ENCODE peak calls at places on chromosomes 5 and 9, in six cellular contexts. S, H, L, Z, F and Q are unnamed samples. For H3K4me1, the result is how much of the 10 kb centered on the place peaks cover.

GRCh38 chr5:153883829-153884228 is 154.9 kb downstream of the FAM114A2 start:
- DNase-seq in H (no peak), L (peak), F (no peak), Z (no peak), S (no peak), Q (no peak)

GRCh38 chr5:166795756-166796155 is 1495.7 kb upstream of the WWC1 start:
- DNase-seq in L (no peak), S (no peak), H (no peak), F (no peak), Z (no peak), Q (no peak)

GRCh38 chr5:157342822-157343402 is 77.0 kb downstream of the CYFIP2 start:
- DNase-seq in L (peak), H (peak), Z (no peak), S (no peak), F (no peak), Q (peak)

GRCh38 chr9:98368366-98369065 is 113.1 kb upstream of the TBC1D2 start:
- DNase-seq in F (no peak), H (no peak), S (peak), Z (no peak), L (no peak), Q (no peak)

GRCh38 chr5:72509401-72509800 is 2.2 kb upstream of the ZNF366 start:
- DNase-seq in Z (peak), H (no peak), L (no peak), F (peak), S (no peak), Q (no peak)

GRCh38 chr5:761854-762685 is 22.5 kb downstream of the ZDHHC11B start:
- DNase-seq in S (peak), Z (peak), H (peak), L (no peak), F (no peak), Q (no peak)

GRCh38 chr5:92567831-92568450 is 1013.1 kb downstream of the NR2F1-AS1 start:
- DNase-seq in Z (no peak), L (no peak), H (no peak), F (no peak), S (no peak), Q (no peak)

GRCh38 chr5:50553560-50553984 is 112.5 kb upstream of the EMB start:
- DNase-seq in S (peak), F (no peak), H (no peak), L (no peak), Z (no peak), Q (no peak)

GRCh38 chr9:95509851-95510529 is 6.8 kb downstream of the PTCH1 start:
- DNase-seq in F (no peak), S (no peak), H (no peak), L (peak), Z (peak), Q (peak)

GRCh38 chr9:116806075-116806474 is 119.0 kb downstream of the TRIM32 start:
- DNase-seq in F (no peak), L (peak), Z (no peak), H (no peak), S (no peak), Q (no peak)

GRCh38 chr9:92607088-92607487 is 62.8 kb downstream of the IPPK start:
- DNase-seq in L (no peak), F (no peak), Z (peak), S (no peak), H (no peak), Q (no peak)

GRCh38 chr5:135398855-135399837 is at the start of gene MACROH2A1:
- DNase-seq in Z (peak), S (peak), L (peak), F (peak), H (peak), Q (peak)

GRCh38 chr5:38726279-38726678 is 119.5 kb upstream of the OSMR start:
- DNase-seq in F (no peak), Z (no peak), S (no peak), L (no peak), H (no peak), Q (no peak)

GRCh38 chr5:139131062-139131856 is 66.9 kb downstream of the SIL1 start:
- DNase-seq in H (peak), Z (peak), S (no peak), L (peak), F (peak), Q (peak)

GRCh38 chr5:135060021-135060420 is 26.0 kb upstream of the PITX1 start:
- DNase-seq in F (no peak), H (no peak), Z (no peak), S (no peak), L (no peak), Q (no peak)

GRCh38 chr5:93578813-93579560 is 2.0 kb downstream of the NR2F1-AS1 start:
- DNase-seq in S (no peak), F (no peak), H (no peak), Z (peak), L (peak), Q (peak)

GRCh38 chr5:53110156-53110555 is 599 bp upstream of the MOCS2 start:
- DNase-seq in H (no peak), L (no peak), S (no peak), Z (no peak), F (no peak), Q (no peak)

GRCh38 chr5:81579525-81579924 is 171.4 kb downstream of the SSBP2 start:
- DNase-seq in L (no peak), H (no peak), Z (no peak), F (no peak), S (no peak), Q (no peak)

GRCh38 chr5:102090770-102091169 is 205.3 kb downstream of the SLCO4C1 start:
- DNase-seq in S (no peak), Z (no peak), H (no peak), F (no peak), L (peak), Q (no peak)

GRCh38 chr9:110555551-110555950 is 24.0 kb downstream of the SVEP1 start:
- DNase-seq in Z (no peak), L (no peak), H (no peak), F (no peak), S (no peak), Q (no peak)

GRCh38 chr5:179209359-179210150 is 135.7 kb downstream of the ADAMTS2 start:
- DNase-seq in Z (peak), S (no peak), H (no peak), F (no peak), L (no peak), Q (no peak)

GRCh38 chr9:72127753-72128152 is 21.5 kb upstream of the GDA start:
- DNase-seq in S (no peak), H (no peak), F (no peak), L (no peak), Z (no peak), Q (no peak)
- TF ChIP-seq CTCF in S (no peak), H (no peak), F (no peak), L (no peak), Z (no peak), Q (no peak)

DNA sequence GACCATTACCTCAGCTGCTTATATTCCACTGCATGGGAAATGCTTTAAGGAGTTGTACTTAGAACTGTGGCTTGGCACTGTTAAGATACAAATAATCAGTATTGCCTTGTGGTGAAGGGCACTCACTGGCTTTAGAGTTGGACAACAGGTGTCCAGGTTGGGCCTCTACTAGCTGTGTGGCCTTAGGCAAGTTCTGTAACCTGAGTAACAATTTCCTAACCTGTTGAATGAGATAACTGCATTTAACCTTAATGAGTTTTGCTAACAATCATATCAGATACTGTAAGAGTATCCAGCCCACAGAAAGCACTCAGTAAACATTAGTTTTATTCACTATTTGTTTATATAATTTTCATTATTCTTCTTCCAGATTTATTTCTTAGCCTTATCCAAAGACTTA is 17.2 kb upstream of the HK3 start:
- DNase-seq in F (no peak), Z (no peak), S (no peak), L (no peak), H (no peak), Q (no peak)
- H3K4me1 ChIP-seq in F (under half), Z (under half), S (under half), L (under half), H (under half), Q (under half)

DNA sequence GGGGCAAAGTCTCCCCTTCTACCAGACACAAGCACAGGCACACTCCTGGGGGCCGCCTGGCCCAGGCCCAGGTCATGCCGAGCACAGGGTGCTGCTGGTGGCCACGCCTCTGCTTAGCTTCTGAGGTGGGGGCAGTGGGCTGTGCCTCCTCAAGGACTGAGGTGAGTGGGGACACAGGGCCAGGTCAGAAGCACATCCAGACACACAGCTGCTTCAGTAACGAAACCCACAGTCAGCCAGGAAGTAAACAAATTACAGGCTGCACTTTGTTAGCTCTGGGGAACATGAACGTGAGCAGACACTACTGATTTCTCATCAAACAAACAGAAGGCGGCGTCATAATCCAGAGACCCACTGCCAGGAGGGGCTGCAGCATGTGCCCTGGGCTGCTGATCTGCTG is 192.4 kb downstream of the HSPA4 start:
- DNase-seq in F (no peak), H (no peak), S (no peak), Z (no peak), L (no peak), Q (no peak)
- TF ChIP-seq CTCF in F (no peak), H (no peak), S (no peak), Z (no peak), L (no peak), Q (no peak)

GRCh38 chr5:17238521-17239041 is 21.1 kb downstream of the BASP1 start:
- DNase-seq in L (no peak), S (no peak), Z (no peak), H (no peak), F (no peak), Q (no peak)
- H3K4me1 ChIP-seq in L (under half), S (under half), Z (under half), H (under half), F (under half), Q (under half)

DNA sequence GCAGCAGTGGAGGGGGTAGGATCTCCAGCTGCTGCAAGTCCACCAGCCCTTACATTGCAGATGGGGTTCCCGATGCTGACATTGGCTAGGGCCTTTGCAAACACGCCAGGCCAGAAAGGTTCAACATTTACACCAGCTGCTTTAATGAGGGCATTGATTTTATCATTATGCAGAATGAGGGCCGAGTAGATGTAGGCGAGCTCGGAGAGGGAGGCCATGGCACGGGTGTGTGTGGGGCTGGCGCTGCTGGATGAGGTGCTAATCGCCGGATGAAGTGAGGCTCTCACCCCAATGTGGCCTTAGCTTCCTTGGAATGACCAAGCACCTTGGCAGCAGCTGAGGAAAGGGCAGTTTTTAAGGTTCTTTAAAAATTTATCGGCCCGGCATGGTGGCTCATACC is 27.4 kb downstream of the PHAX start:
- DNase-seq in F (no peak), Z (no peak), S (no peak), H (no peak), L (no peak), Q (no peak)
- TF ChIP-seq CTCF in F (no peak), Z (no peak), S (no peak), H (no peak), L (no peak), Q (no peak)

DNA sequence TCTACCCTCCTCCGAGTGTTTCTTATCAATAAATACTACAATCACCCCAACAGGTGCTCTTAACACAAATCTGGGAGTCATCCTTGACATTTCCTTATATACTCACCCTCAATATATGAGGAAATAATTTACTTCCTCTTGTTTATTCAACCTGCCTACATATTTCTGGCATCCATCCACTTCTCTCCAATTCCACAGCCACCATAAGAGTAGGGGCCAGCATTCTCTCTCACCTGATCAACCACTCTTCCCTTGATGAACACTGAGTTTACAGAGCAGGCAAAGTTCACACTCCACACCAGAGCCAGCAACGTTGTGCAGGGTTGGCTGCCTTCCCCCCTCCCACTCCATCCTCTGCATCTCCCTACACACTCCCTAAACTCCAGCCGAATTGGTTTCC is 904.3 kb upstream of the DMAC1 start:
- DNase-seq in H (no peak), F (no peak), L (no peak), Z (no peak), S (no peak), Q (no peak)
- H3K4me1 ChIP-seq in H (under half), F (under half), L (under half), Z (under half), S (under half), Q (under half)

DNA sequence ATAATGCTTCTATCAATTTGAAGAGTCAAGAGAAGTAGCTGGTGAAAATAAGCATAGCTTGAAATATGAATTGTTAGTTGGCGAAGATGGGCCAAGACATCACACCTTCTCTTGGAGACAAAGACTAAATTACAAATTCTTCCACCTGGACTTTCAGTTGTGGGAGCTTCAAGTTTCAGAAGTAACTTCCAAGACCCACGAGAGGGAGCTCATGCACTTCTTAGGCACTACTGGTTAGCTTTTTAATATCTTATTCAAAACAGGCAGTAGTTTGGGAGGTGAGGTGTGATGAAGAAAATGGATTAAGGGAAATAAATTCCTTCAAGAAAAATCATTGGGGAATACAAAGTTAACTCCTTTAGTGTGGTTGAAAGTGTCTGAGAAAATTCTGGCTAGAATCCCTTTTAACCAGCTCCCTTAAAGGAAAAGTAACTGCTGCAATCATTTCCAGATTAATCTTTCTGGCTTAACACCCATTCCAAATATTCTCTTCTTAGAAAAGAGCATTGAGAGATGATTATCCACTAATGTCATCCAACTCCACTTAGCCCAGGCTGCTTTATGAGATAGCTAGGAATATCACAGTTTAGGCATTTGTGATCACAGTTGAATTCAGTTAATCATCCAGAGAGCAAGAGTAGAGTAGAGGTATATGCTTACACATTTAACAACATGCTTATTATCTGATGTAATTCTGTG is 139.5 kb upstream of the DMRTA1 start:
- DNase-seq in Z (no peak), S (no peak), F (no peak), H (peak), L (peak), Q (peak)
- TF ChIP-seq CTCF in Z (peak), S (peak), F (peak), H (peak), L (peak), Q (peak)

DNA sequence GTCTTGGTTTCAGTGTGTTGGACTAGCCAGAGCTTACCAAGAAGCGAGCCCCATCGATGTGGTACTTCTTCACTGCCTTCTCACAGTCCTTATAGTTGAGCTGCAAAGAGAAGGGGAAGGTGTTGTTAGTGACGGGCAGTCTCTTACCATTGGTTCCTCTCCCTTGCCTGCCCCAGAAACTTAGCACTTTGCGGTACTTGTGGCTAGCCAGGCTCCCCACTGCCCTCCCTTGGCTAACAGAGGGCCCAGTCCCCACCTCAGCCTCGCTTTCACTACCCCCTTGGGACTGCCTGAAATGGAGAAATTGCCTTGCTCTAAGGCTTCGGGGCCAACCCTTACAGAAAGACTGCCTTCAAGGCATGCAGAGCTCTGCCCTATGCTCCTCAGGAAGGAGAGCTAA is 4.3 kb downstream of the LCP2 start:
- DNase-seq in L (no peak), Z (peak), H (no peak), F (peak), S (peak), Q (peak)
- H3K4me1 ChIP-seq in L (under half), Z (under half), H (under half), F (under half), S (under half), Q (under half)